ENCODE peak calls at places on chromosomes 5 and 9, in six cellular contexts. L is M059J, E is kidney tubule cell, J is cardiac fibroblast, Q is heart left ventricle, F is pancreas. R is an unnamed sample.

GRCh38 chr5:168155585-168155984 is 135.9 kb upstream of the WWC1 start:
- DNase-seq in L (no peak), E (no peak), J (no peak), Q (no peak), F (no peak), R (no peak)

GRCh38 chr5:53613036-53613435 is 52.6 kb downstream of the NDUFS4 start:
- DNase-seq in L (no peak), E (no peak), J (peak), Q (no peak), F (no peak), R (no peak)

GRCh38 chr9:127424669-127424986 is 446 bp downstream of the ZNF79 start:
- DNase-seq in L (peak), E (no peak), J (no peak), Q (no peak), F (no peak), R (no peak)

GRCh38 chr5:111953351-111954127 is 196.5 kb upstream of the NREP start:
- DNase-seq in L (peak), E (peak), J (peak), Q (no peak), F (no peak), R (no peak)

GRCh38 chr9:101566904-101567724 is 27.7 kb downstream of the PPP3R2 start:
- DNase-seq in L (peak), E (peak), J (peak), Q (no peak), F (no peak), R (no peak)

GRCh38 chr5:38601843-38602424 is 45.5 kb upstream of the LIFR start:
- DNase-seq in L (peak), E (peak), J (no peak), Q (no peak), F (no peak), R (no peak)

GRCh38 chr9:69433426-69433825 is 108.4 kb downstream of the ENTREP1 start:
- DNase-seq in L (peak), E (peak), J (no peak), Q (no peak), F (no peak), R (no peak)

GRCh38 chr5:43078956-43079355 is 38.8 kb upstream of the ANXA2R start:
- DNase-seq in L (peak), E (peak), J (peak), Q (no peak), F (no peak), R (no peak)

GRCh38 chr5:139263431-139263975 is 30.0 kb upstream of the MATR3 start:
- DNase-seq in L (no peak), E (no peak), J (no peak), Q (no peak), F (no peak), R (no peak)

GRCh38 chr9:1046639-1047604 is 3.2 kb upstream of the DMRT2 start:
- DNase-seq in L (no peak), E (no peak), J (no peak), Q (no peak), F (no peak), R (no peak)

GRCh38 chr5:81904166-81904565 is 67.7 kb upstream of the ATG10 start:
- DNase-seq in L (no peak), E (no peak), J (no peak), Q (no peak), F (no peak), R (no peak)

GRCh38 chr5:572398-573019 is 39.6 kb upstream of the CEP72 start:
- DNase-seq in L (no peak), E (no peak), J (no peak), Q (no peak), F (no peak), R (peak)

GRCh38 chr9:112299514-112299913 is 33.9 kb downstream of the PTBP3 start:
- DNase-seq in L (peak), E (peak), J (peak), Q (no peak), F (no peak), R (no peak)

GRCh38 chr5:146340260-146341081 is 1.8 kb downstream of the POU4F3 start:
- DNase-seq in L (peak), E (peak), J (peak), Q (peak), F (peak), R (no peak)

GRCh38 chr5:115685966-115686691 is 60.3 kb upstream of the TMED7 start:
- DNase-seq in L (peak), E (peak), J (peak), Q (peak), F (no peak), R (no peak)

GRCh38 chr9:124220551-124221451 is 36.9 kb upstream of the NEK6 start:
- DNase-seq in L (peak), E (peak), J (peak), Q (no peak), F (peak), R (no peak)

GRCh38 chr9:35664531-35665470 is at the start of gene ARHGEF39:
- DNase-seq in L (peak), E (peak), J (peak), Q (peak), F (peak), R (peak)

GRCh38 chr9:127144670-127145458 is 22.4 kb upstream of the ANGPTL2 start:
- DNase-seq in L (no peak), E (no peak), J (peak), Q (peak), F (no peak), R (no peak)

GRCh38 chr9:68619056-68619455 is 78.4 kb upstream of the TMEM252 start:
- DNase-seq in L (no peak), E (no peak), J (no peak), Q (no peak), F (no peak), R (no peak)

GRCh38 chr5:55278778-55279177 is 28.7 kb downstream of the DHX29 start:
- DNase-seq in L (peak), E (peak), J (no peak), Q (no peak), F (no peak), R (no peak)

GRCh38 chr9:123334639-123335038 is 21.4 kb upstream of the CRB2 start:
- DNase-seq in L (no peak), E (no peak), J (no peak), Q (no peak), F (no peak), R (no peak)

GRCh38 chr9:32524558-32525461 is 1.2 kb downstream of the RIGI start:
- DNase-seq in L (peak), E (peak), J (peak), Q (no peak), F (peak), R (no peak)

GRCh38 chr5:158967566-158967965 is 132.2 kb downstream of the EBF1 start:
- DNase-seq in L (peak), E (peak), J (peak), Q (no peak), F (no peak), R (no peak)

GRCh38 chr5:10719965-10720364 is 41.1 kb downstream of the DAP start:
- DNase-seq in L (peak), E (peak), J (no peak), Q (no peak), F (no peak), R (no peak)

GRCh38 chr9:77952641-77953341 is 78.8 kb downstream of the GNAQ start:
- DNase-seq in L (peak), E (peak), J (peak), Q (no peak), F (no peak), R (no peak)

GRCh38 chr9:20592673-20593072 is 29.6 kb downstream of the MLLT3 start:
- DNase-seq in L (peak), E (peak), J (no peak), Q (no peak), F (no peak), R (no peak)

GRCh38 chr9:20701058-20701457 is 17.0 kb downstream of the FOCAD start:
- DNase-seq in L (no peak), E (peak), J (peak), Q (no peak), F (no peak), R (no peak)

GRCh38 chr9:19085295-19085694 is 17.4 kb downstream of the HAUS6 start:
- DNase-seq in L (peak), E (peak), J (no peak), Q (no peak), F (no peak), R (no peak)

GRCh38 chr5:57724836-57725235 is 242.2 kb upstream of the ACTBL2 start:
- DNase-seq in L (peak), E (peak), J (no peak), Q (no peak), F (no peak), R (no peak)

GRCh38 chr5:7878381-7878873 is 9.5 kb downstream of the MTRR start:
- DNase-seq in L (peak), E (peak), J (peak), Q (no peak), F (no peak), R (no peak)

GRCh38 chr5:108615216-108615615 is 132.5 kb upstream of the FER start:
- DNase-seq in L (no peak), E (no peak), J (peak), Q (no peak), F (no peak), R (no peak)

GRCh38 chr5:170330568-170331054 is 33.0 kb upstream of the LCP2 start:
- DNase-seq in L (no peak), E (no peak), J (no peak), Q (no peak), F (no peak), R (no peak)

GRCh38 chr9:93591301-93591700 is 14.9 kb downstream of the PHF2 start:
- DNase-seq in L (no peak), E (no peak), J (no peak), Q (no peak), F (peak), R (no peak)

GRCh38 chr9:89473762-89474469 is 24.0 kb downstream of the SEMA4D start:
- DNase-seq in L (peak), E (no peak), J (peak), Q (no peak), F (peak), R (no peak)

GRCh38 chr9:135813671-135814290 is 93.6 kb downstream of the CAMSAP1 start:
- DNase-seq in L (no peak), E (no peak), J (no peak), Q (no peak), F (peak), R (no peak)

GRCh38 chr9:27165670-27166069 is 56.6 kb downstream of the TEK start:
- DNase-seq in L (no peak), E (peak), J (no peak), Q (no peak), F (no peak), R (no peak)

GRCh38 chr5:177430972-177431316 is 4.5 kb downstream of the GRK6 start:
- DNase-seq in L (no peak), E (no peak), J (no peak), Q (no peak), F (no peak), R (no peak)

R was measured in Peyer's patch.